ENCODE peak calls at places on chromosomes 3 and 15, in eight cellular contexts. P is EL; B is germinal center; F is progenitor cell of endocrine pancreas; S is effector CD4-positive, alpha-beta T cell; W is cardiac muscle cell; T is HEK293T; X is skeletal muscle cell. N is an unnamed sample.

GRCh38 chr15:88072598-88073385 is 183.7 kb downstream of the NTRK3 start:
- DNase-seq in X (no peak), W (no peak), B (no peak), T (no peak), P (no peak), F (no peak), S (no peak), N (no peak)

GRCh38 chr3:97952872-97953271 is 19.4 kb downstream of the RIOX2 start:
- DNase-seq in W (no peak), S (no peak), T (no peak), X (no peak), B (no peak), P (no peak), F (no peak), N (no peak)

GRCh38 chr3:3097958-3098357 is 12.2 kb downstream of the IL5RA start:
- DNase-seq in F (no peak), T (no peak), X (no peak), B (peak; percentile 7), P (no peak), W (no peak), S (no peak), N (no peak)

GRCh38 chr3:4284865-4285264 is 18.3 kb upstream of the SETMAR start:
- DNase-seq in T (no peak), P (no peak), F (no peak), X (no peak), W (no peak), S (no peak), B (no peak), N (no peak)

GRCh38 chr15:31472636-31473383 is 146.2 kb downstream of the KLF13 start:
- DNase-seq in W (peak; percentile 47), F (no peak), S (peak; percentile 28), T (no peak), X (no peak), P (peak; percentile 58), B (peak; percentile 46), N (no peak)

GRCh38 chr3:23968467-23969184 is 23.5 kb downstream of the NR1D2 start:
- DNase-seq in S (no peak), B (no peak), X (no peak), P (peak; percentile 77), W (peak; percentile 32), T (no peak), F (no peak), N (no peak)

GRCh38 chr3:171862993-171863521 is 19.9 kb downstream of the TMEM212 start:
- DNase-seq in X (no peak), F (no peak), S (no peak), W (peak; percentile 77), B (no peak), T (no peak), P (peak; percentile 69), N (no peak)

GRCh38 chr3:51955893-51956770 is 951 bp downstream of the GPR62 start:
- DNase-seq in B (peak; percentile 59), X (no peak), T (no peak), S (no peak), W (peak; percentile 83), F (peak; percentile 51), P (no peak), N (no peak)

GRCh38 chr3:140917769-140918168 is 23.9 kb upstream of the SLC25A36 start:
- DNase-seq in B (no peak), X (no peak), F (no peak), P (no peak), W (no peak), S (no peak), T (no peak), N (no peak)

GRCh38 chr15:39188930-39189329 is 391.9 kb upstream of the THBS1 start:
- DNase-seq in W (peak; percentile 81), B (no peak), P (peak; percentile 89), F (no peak), X (peak; percentile 93), T (no peak), S (no peak), N (peak; percentile 69)

GRCh38 chr3:114155370-114155821 is 23.5 kb downstream of the DRD3 start:
- DNase-seq in F (no peak), T (peak; percentile 44), X (no peak), W (peak; percentile 54), S (no peak), B (peak; percentile 22), P (peak; percentile 26), N (no peak)